ENCODE peak calls at places on chromosomes 7 and 10, in ten cellular contexts. N, I, B, R, Y, C, A, X, V and H are unnamed samples. For H3K4me1, the result is how much of the 10 kb centered on the place peaks cover.

GRCh38 chr10:125057158-125058001 is 103.0 kb downstream of the CTBP2 start:
- DNase-seq in Y (peak), A (peak), B (no peak), I (no peak), R (peak), N (peak), C (peak), V (no peak), X (peak), H (peak)

GRCh38 chr7:49500741-49501140 is 272.7 kb upstream of the VWC2 start:
- DNase-seq in Y (no peak), R (no peak), V (no peak), X (no peak), N (no peak), I (no peak), B (no peak), A (no peak), C (no peak), H (no peak)

GRCh38 chr10:121608669-121609190 is 10.5 kb upstream of the FGFR2 start:
- DNase-seq in A (no peak), I (peak), B (no peak), C (peak), R (peak), Y (peak), V (no peak), N (peak), X (peak), H (peak)

GRCh38 chr7:70764701-70765208 is 367.2 kb upstream of the GALNT17 start:
- DNase-seq in X (no peak), N (peak), Y (no peak), R (no peak), I (no peak), A (no peak), C (no peak), V (no peak), B (no peak), H (no peak)

GRCh38 chr10:14803827-14804226 is 29.1 kb upstream of the FAM107B start:
- DNase-seq in R (no peak), X (no peak), V (no peak), B (no peak), C (no peak), A (no peak), I (no peak), Y (no peak), N (no peak), H (no peak)

GRCh38 chr7:17939670-17940301 is 508 bp downstream of the SNX13 start:
- DNase-seq in Y (peak), B (peak), R (peak), C (peak), A (peak), V (peak), X (peak), N (peak), I (no peak), H (peak)

GRCh38 chr7:101588131-101588935 is 40.8 kb downstream of the MYL10 start:
- DNase-seq in C (no peak), B (no peak), R (no peak), X (no peak), I (no peak), N (no peak), A (no peak), V (no peak), Y (no peak), H (no peak)

GRCh38 chr7:47741984-47742383 is 160.1 kb upstream of the TNS3 start:
- DNase-seq in I (no peak), R (no peak), Y (no peak), V (no peak), X (no peak), B (no peak), N (no peak), A (no peak), C (no peak), H (no peak)

GRCh38 chr10:3825244-3825643 is 40.2 kb upstream of the KLF6 start:
- DNase-seq in A (peak), Y (no peak), B (no peak), C (no peak), X (no peak), I (no peak), R (peak), V (no peak), N (no peak), H (no peak)

GRCh38 chr7:29457565-29457971 is 106.1 kb upstream of the PRR15 start:
- DNase-seq in V (no peak), X (no peak), A (no peak), N (no peak), R (peak), C (no peak), Y (no peak), B (no peak), I (no peak), H (no peak)

GRCh38 chr7:100489824-100490223 is 6.1 kb downstream of the NYAP1 start:
- DNase-seq in C (peak), N (peak), Y (no peak), V (no peak), X (peak), R (peak), I (no peak), B (no peak), A (no peak), H (no peak)

GRCh38 chr7:140904081-140904480 is 20.6 kb downstream of the BRAF start:
- DNase-seq in X (no peak), A (no peak), R (no peak), N (no peak), Y (no peak), C (no peak), B (no peak), V (no peak), I (no peak), H (no peak)

GRCh38 chr7:134565643-134566136 is 16.8 kb downstream of the AKR1B15 start:
- DNase-seq in N (no peak), C (no peak), Y (no peak), I (no peak), A (peak), V (no peak), R (peak), B (no peak), X (no peak), H (no peak)

GRCh38 chr10:80196270-80196949 is 8.9 kb downstream of the ANXA11 start:
- DNase-seq in B (no peak), I (peak), X (no peak), A (peak), V (peak), R (no peak), Y (no peak), C (peak), N (peak), H (peak)

GRCh38 chr7:106344861-106345260 is 60.1 kb upstream of the NAMPT start:
- DNase-seq in R (peak), A (no peak), Y (no peak), C (no peak), I (no peak), B (no peak), V (no peak), X (no peak), N (no peak), H (no peak)

GRCh38 chr10:14384096-14384730 is 53.5 kb upstream of the FRMD4A start:
- DNase-seq in Y (no peak), B (no peak), X (no peak), I (no peak), C (no peak), R (peak), N (no peak), V (no peak), A (no peak), H (no peak)

GRCh38 chr7:2843711-2844152 is 376 bp downstream of the GNA12 start:
- DNase-seq in X (peak), B (no peak), I (no peak), C (peak), A (no peak), Y (no peak), V (no peak), N (peak), R (peak), H (no peak)

GRCh38 chr10:112307631-112308502 is 24.7 kb downstream of the TECTB start:
- DNase-seq in B (no peak), R (peak), Y (no peak), N (peak), V (peak), I (peak), A (peak), X (no peak), C (peak), H (peak)

GRCh38 chr7:28104811-28105210 is 75.8 kb downstream of the JAZF1 start:
- DNase-seq in C (no peak), A (no peak), V (no peak), Y (no peak), I (no peak), R (no peak), X (no peak), B (no peak), N (no peak), H (no peak)
- H3K27ac ChIP-seq in C (peak), A (peak), V (no peak), Y (peak), I (no peak), R (no peak), X (no peak), B (no peak), N (no peak), H (no peak)

DNA sequence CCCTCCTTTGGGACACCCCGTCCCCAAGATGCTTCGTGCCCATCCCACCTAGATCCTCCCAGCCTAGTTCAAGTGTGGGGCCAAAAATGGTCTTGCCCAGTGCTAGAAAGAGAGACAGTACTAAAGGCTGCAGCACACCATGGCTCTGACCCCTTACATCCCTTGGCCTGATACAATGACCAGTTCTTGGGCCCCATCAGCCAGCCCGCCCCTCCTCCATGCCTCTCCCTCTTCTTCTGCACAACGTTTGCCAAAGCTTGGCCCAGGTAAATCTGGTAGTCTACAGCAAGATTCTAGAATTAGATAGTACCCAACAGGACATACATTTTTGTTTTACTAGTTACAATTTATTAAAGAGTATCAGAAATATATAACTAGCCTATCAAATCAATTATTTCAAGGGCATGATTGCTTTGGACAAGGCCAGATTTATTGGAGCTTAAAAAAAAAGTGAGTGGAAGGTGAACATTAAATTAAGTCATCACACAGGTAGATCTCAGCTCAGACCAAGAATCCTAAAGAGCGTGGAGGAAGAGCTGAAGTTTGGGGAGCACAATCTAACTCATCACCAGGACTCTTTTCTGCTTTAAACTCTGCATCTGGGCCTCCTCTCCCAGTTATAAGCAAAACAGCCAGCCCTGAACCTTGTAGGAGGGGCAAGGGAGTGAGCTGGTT is 69.8 kb downstream of the ZMIZ1 start:
- DNase-seq in R (no peak), B (no peak), V (no peak), I (no peak), C (no peak), X (no peak), Y (no peak), A (no peak), N (no peak), H (no peak)
- H3K4me1 ChIP-seq in R (half or more), B (under half), V (under half), I (under half), C (half or more), X (under half), Y (half or more), A (half or more), N (half or more), H (under half)

GRCh38 chr7:77269360-77270075 is 69.9 kb upstream of the FGL2 start:
- DNase-seq in A (no peak), X (peak), C (peak), B (no peak), Y (no peak), N (peak), V (no peak), I (no peak), R (peak), H (peak)
- H3K27ac ChIP-seq in A (no peak), X (peak), C (peak), B (no peak), Y (peak), N (no peak), V (no peak), I (no peak), R (no peak), H (no peak)

GRCh38 chr7:130958846-130959245 is 224.8 kb upstream of the KLF14 start:
- DNase-seq in N (no peak), C (no peak), Y (no peak), B (no peak), I (no peak), A (no peak), V (no peak), X (no peak), R (no peak), H (no peak)
- H3K4me1 ChIP-seq in N (half or more), C (under half), Y (half or more), B (under half), I (half or more), A (half or more), V (half or more), X (under half), R (under half), H (under half)

GRCh38 chr7:39661960-39662359 is 38.6 kb downstream of the RALA start:
- DNase-seq in C (no peak), R (no peak), X (no peak), I (no peak), A (no peak), Y (no peak), N (no peak), V (no peak), B (no peak), H (no peak)

GRCh38 chr7:39666562-39666961 is 43.2 kb downstream of the RALA start:
- DNase-seq in N (no peak), V (no peak), Y (no peak), R (no peak), I (no peak), A (no peak), B (no peak), X (no peak), C (no peak), H (no peak)

GRCh38 chr7:39664057-39664456 is 40.7 kb downstream of the RALA start:
- DNase-seq in N (no peak), A (no peak), B (no peak), R (no peak), X (no peak), V (no peak), Y (no peak), C (no peak), I (no peak), H (no peak)

GRCh38 chr7:39664585-39664984 is 41.2 kb downstream of the RALA start:
- DNase-seq in X (no peak), I (no peak), Y (no peak), V (no peak), N (no peak), B (no peak), C (no peak), R (no peak), A (no peak), H (no peak)

GRCh38 chr7:39663263-39663662 is 39.9 kb downstream of the RALA start:
- DNase-seq in C (no peak), R (no peak), X (no peak), I (no peak), B (no peak), A (no peak), Y (no peak), N (no peak), V (no peak), H (no peak)
- H3K27ac ChIP-seq in C (no peak), R (no peak), X (no peak), I (no peak), B (no peak), A (no peak), Y (no peak), N (no peak), V (no peak), H (no peak)

DNA sequence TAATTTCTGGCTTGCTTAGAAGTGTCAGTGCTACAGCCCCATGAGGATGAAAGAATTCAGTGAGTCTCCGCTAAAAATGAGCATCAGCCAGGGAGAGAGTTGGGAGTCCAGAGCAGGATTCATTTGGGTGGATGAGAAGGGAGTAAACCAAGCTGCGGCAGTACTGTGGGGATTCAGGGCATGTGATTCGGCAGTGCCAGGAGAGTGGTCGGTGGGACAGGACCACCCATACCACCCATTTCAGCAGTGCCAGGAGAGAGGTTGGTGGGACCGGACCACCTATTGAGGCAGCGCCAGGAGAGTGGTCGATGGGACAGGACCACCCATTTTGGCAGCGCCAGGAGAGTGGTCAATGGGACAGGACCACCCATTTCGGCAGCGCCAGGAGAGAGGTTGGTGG is 144.2 kb downstream of the CELF2 start:
- DNase-seq in V (no peak), C (no peak), B (no peak), A (no peak), R (no peak), X (no peak), Y (no peak), I (no peak), N (no peak), H (no peak)
- H3K4me1 ChIP-seq in V (half or more), C (under half), B (under half), A (under half), R (half or more), X (under half), Y (half or more), I (under half), N (under half), H (under half)

GRCh38 chr10:117697402-117697801 is 154.9 kb downstream of the EMX2 start:
- DNase-seq in V (no peak), I (no peak), Y (no peak), C (no peak), A (no peak), R (no peak), X (no peak), N (no peak), B (no peak), H (no peak)

GRCh38 chr10:117699436-117700075 is 157.0 kb downstream of the EMX2 start:
- DNase-seq in C (no peak), X (no peak), N (no peak), A (no peak), B (no peak), I (no peak), R (no peak), Y (no peak), V (no peak), H (no peak)

GRCh38 chr10:117694251-117694650 is 151.7 kb downstream of the EMX2 start:
- DNase-seq in C (no peak), V (no peak), A (no peak), I (no peak), B (no peak), R (peak), N (no peak), X (no peak), Y (no peak), H (no peak)

GRCh38 chr10:117698809-117699208 is 156.3 kb downstream of the EMX2 start:
- DNase-seq in R (no peak), Y (no peak), X (no peak), B (no peak), N (no peak), A (no peak), V (no peak), C (no peak), I (no peak), H (no peak)
- H3K27ac ChIP-seq in R (no peak), Y (no peak), X (no peak), B (no peak), N (no peak), A (no peak), V (no peak), C (no peak), I (no peak), H (no peak)

DNA sequence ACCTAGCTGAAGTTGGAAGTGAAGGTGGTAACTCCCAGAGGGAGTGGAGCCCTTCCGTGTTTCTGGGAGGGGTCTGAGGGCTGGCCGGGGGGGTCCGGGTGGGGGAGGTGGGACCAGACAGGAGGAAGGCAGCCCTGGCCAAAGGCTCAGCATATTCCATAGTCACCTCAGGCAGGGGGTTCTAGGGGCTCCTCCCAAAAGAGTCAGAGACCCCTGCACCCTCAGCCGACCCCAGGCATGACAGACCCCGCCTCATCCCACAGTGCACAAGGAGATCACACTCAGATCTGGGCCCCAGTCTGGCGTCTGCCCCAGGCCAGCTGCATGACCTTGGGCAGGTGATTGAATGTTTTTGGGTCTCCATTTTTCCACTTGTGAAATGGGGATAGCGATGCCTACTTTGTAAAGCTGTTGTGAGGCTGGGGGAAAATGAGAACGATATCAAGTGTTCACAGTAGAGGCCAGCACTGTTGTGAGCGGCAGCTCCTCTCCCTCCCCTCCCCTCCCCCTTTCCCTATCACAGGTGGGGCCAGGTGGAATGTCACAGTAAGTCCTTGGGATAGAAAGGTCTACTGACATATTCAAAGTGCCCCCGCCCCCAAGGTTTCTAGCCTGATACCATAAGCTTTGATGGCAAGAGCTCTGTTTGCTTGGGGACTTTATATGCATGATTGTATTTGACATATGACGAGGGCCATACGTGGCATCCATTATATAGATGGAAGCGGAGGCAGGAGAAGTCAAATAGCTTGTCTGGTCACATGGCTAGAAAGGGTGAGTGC is 33.3 kb downstream of the DNAJB12 start:
- DNase-seq in R (no peak), V (no peak), X (peak), A (no peak), Y (no peak), B (no peak), I (no peak), N (no peak), C (no peak), H (no peak)
- H3K4me1 ChIP-seq in R (under half), V (half or more), X (under half), A (half or more), Y (half or more), B (half or more), I (half or more), N (half or more), C (under half), H (under half)

GRCh38 chr10:42475168-42476098 is 162.9 kb downstream of the ZNF33B start:
- DNase-seq in V (no peak), C (no peak), A (no peak), B (peak), R (peak), Y (no peak), X (no peak), I (peak), N (no peak), H (no peak)
- H3K27ac ChIP-seq in V (no peak), C (no peak), A (no peak), B (peak), R (no peak), Y (no peak), X (no peak), I (peak), N (no peak), H (peak)